ENCODE peak calls at places on chromosomes 2 and 18, in six cellular contexts. One of them, this sample, is unnamed.

GRCh38 chr2:77816618-77817017 is 294.4 kb upstream of the LRRTM4 start:
- DNase-seq in H1: no peak
- DNase-seq in IMR-90: no peak
- DNase-seq in neuronal stem cell: no peak
- DNase-seq in mesendoderm: no peak
- DNase-seq in H9: no peak
- DNase-seq in this sample: no peak

GRCh38 chr2:144942516-144943256 is 422.8 kb upstream of the ZEB2 start:
- DNase-seq in mesendoderm: no peak
- DNase-seq in H1: no peak
- DNase-seq in IMR-90: peak
- DNase-seq in neuronal stem cell: no peak
- DNase-seq in H9: no peak
- DNase-seq in this sample: peak

GRCh38 chr2:230075988-230076631 is 7.4 kb upstream of the SLC16A14 start:
- DNase-seq in H1: no peak
- DNase-seq in IMR-90: no peak
- DNase-seq in H9: no peak
- DNase-seq in mesendoderm: no peak
- DNase-seq in neuronal stem cell: no peak
- DNase-seq in this sample: no peak

GRCh38 chr18:51603111-51603510 is 405.6 kb upstream of the MEX3C start:
- DNase-seq in H9: no peak
- DNase-seq in H1: no peak
- DNase-seq in mesendoderm: peak
- DNase-seq in neuronal stem cell: no peak
- DNase-seq in IMR-90: no peak
- DNase-seq in this sample: no peak

GRCh38 chr2:203562283-203562682 is 27.2 kb upstream of the RAPH1 start:
- DNase-seq in mesendoderm: no peak
- DNase-seq in IMR-90: peak
- DNase-seq in neuronal stem cell: no peak
- DNase-seq in H9: no peak
- DNase-seq in H1: no peak
- DNase-seq in this sample: peak

GRCh38 chr2:165443524-165443923 is 26.0 kb upstream of the CSRNP3 start:
- DNase-seq in neuronal stem cell: no peak
- DNase-seq in H1: no peak
- DNase-seq in mesendoderm: peak
- DNase-seq in IMR-90: no peak
- DNase-seq in H9: no peak
- DNase-seq in this sample: no peak

GRCh38 chr18:42559292-42559691 is 556.2 kb downstream of the RIT2 start:
- DNase-seq in neuronal stem cell: no peak
- DNase-seq in IMR-90: no peak
- DNase-seq in mesendoderm: peak
- DNase-seq in H1: no peak
- DNase-seq in H9: no peak
- DNase-seq in this sample: no peak

GRCh38 chr2:218186355-218186766 is 19.6 kb upstream of the CXCR1 start:
- DNase-seq in neuronal stem cell: peak
- DNase-seq in IMR-90: peak
- DNase-seq in mesendoderm: peak
- DNase-seq in H9: peak
- DNase-seq in H1: peak
- DNase-seq in this sample: peak

GRCh38 chr2:240900141-240900860 is 4.3 kb upstream of the MAB21L4 start:
- DNase-seq in mesendoderm: no peak
- DNase-seq in neuronal stem cell: no peak
- DNase-seq in H9: no peak
- DNase-seq in H1: no peak
- DNase-seq in IMR-90: no peak
- DNase-seq in this sample: no peak

GRCh38 chr2:238509151-238509820 is 82.6 kb downstream of the ASB1 start:
- DNase-seq in mesendoderm: peak
- DNase-seq in H9: peak
- DNase-seq in IMR-90: peak
- DNase-seq in H1: peak
- DNase-seq in neuronal stem cell: peak
- DNase-seq in this sample: no peak

GRCh38 chr18:77131652-77132368 is 773 bp downstream of the MBP start:
- DNase-seq in neuronal stem cell: no peak
- DNase-seq in H9: no peak
- DNase-seq in H1: no peak
- DNase-seq in IMR-90: no peak
- DNase-seq in mesendoderm: no peak
- DNase-seq in this sample: peak

GRCh38 chr2:150911766-150912280 is 349.8 kb downstream of the RBM43 start:
- DNase-seq in H1: no peak
- DNase-seq in mesendoderm: peak
- DNase-seq in H9: peak
- DNase-seq in neuronal stem cell: no peak
- DNase-seq in IMR-90: peak
- DNase-seq in this sample: peak

GRCh38 chr2:65353046-65353445 is 79.4 kb downstream of the SPRED2 start:
- DNase-seq in H1: no peak
- DNase-seq in mesendoderm: peak
- DNase-seq in H9: peak
- DNase-seq in neuronal stem cell: no peak
- DNase-seq in IMR-90: no peak
- DNase-seq in this sample: no peak

GRCh38 chr2:137910641-137911040 is 53.6 kb upstream of the HNMT start:
- DNase-seq in neuronal stem cell: peak
- DNase-seq in H9: no peak
- DNase-seq in H1: no peak
- DNase-seq in mesendoderm: peak
- DNase-seq in IMR-90: peak
- DNase-seq in this sample: peak

GRCh38 chr2:57516740-57517340 is 529.8 kb upstream of the VRK2 start:
- DNase-seq in H9: no peak
- DNase-seq in neuronal stem cell: peak
- DNase-seq in IMR-90: peak
- DNase-seq in H1: no peak
- DNase-seq in mesendoderm: peak
- DNase-seq in this sample: peak

GRCh38 chr2:65471409-65471808 is 39.0 kb upstream of the SPRED2 start:
- DNase-seq in IMR-90: no peak
- DNase-seq in mesendoderm: no peak
- DNase-seq in H1: no peak
- DNase-seq in H9: no peak
- DNase-seq in neuronal stem cell: no peak
- DNase-seq in this sample: no peak

GRCh38 chr2:143029141-143029540 is 100.1 kb upstream of the ARHGAP15 start:
- DNase-seq in H9: no peak
- DNase-seq in mesendoderm: no peak
- DNase-seq in IMR-90: peak
- DNase-seq in H1: no peak
- DNase-seq in neuronal stem cell: no peak
- DNase-seq in this sample: no peak

GRCh38 chr2:201860541-201861154 is 54.3 kb downstream of the CDK15 start:
- DNase-seq in IMR-90: peak
- DNase-seq in neuronal stem cell: peak
- DNase-seq in mesendoderm: peak
- DNase-seq in H1: peak
- DNase-seq in H9: peak
- DNase-seq in this sample: peak

GRCh38 chr2:239881031-239881471 is 144.1 kb downstream of the NDUFA10 start:
- DNase-seq in mesendoderm: no peak
- DNase-seq in neuronal stem cell: no peak
- DNase-seq in H9: peak
- DNase-seq in IMR-90: no peak
- DNase-seq in H1: no peak
- DNase-seq in this sample: no peak

GRCh38 chr2:8535821-8536685 is 145.8 kb upstream of the ID2 start:
- DNase-seq in neuronal stem cell: no peak
- DNase-seq in H9: no peak
- DNase-seq in H1: no peak
- DNase-seq in IMR-90: no peak
- DNase-seq in mesendoderm: no peak
- DNase-seq in this sample: no peak

GRCh38 chr2:30932850-30933249 is 125.6 kb upstream of the CAPN13 start:
- DNase-seq in neuronal stem cell: no peak
- DNase-seq in IMR-90: no peak
- DNase-seq in H1: no peak
- DNase-seq in H9: no peak
- DNase-seq in mesendoderm: no peak
- DNase-seq in this sample: no peak

GRCh38 chr2:225400060-225400511 is 576 bp downstream of the NYAP2 start:
- DNase-seq in H9: peak
- DNase-seq in IMR-90: peak
- DNase-seq in neuronal stem cell: peak
- DNase-seq in H1: peak
- DNase-seq in mesendoderm: peak
- DNase-seq in this sample: peak

GRCh38 chr18:38262666-38263065 is 697.1 kb upstream of the CELF4 start:
- DNase-seq in IMR-90: no peak
- DNase-seq in H9: no peak
- DNase-seq in mesendoderm: no peak
- DNase-seq in neuronal stem cell: no peak
- DNase-seq in H1: no peak
- DNase-seq in this sample: no peak

GRCh38 chr2:27735263-27735904 is 36.1 kb upstream of the MRPL33 start:
- DNase-seq in mesendoderm: peak
- DNase-seq in neuronal stem cell: no peak
- DNase-seq in H9: peak
- DNase-seq in H1: peak
- DNase-seq in IMR-90: peak
- DNase-seq in this sample: peak

GRCh38 chr2:20496477-20496876 is 49.6 kb downstream of the RHOB start:
- DNase-seq in neuronal stem cell: no peak
- DNase-seq in H9: no peak
- DNase-seq in H1: no peak
- DNase-seq in IMR-90: no peak
- DNase-seq in mesendoderm: no peak
- DNase-seq in this sample: no peak

DNA sequence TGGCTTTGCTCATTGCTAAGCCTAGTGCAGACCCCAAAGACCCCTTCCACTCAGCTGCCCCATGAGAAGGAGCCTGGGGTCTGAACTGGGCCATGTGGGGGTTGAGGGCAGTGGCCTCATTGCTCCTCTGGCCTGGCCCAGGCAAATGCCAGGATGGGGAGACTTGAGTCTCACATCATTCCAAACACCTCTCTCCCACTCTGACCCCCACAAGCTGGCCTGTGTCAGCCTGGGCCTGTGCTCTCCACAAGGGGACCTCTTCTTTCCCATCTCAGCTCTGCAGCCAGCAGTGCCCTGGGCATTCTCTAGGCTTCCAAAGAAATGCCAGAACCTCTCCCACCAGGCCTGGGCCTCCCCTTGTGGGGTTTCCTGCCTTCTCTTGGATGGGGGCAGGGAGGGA is 45.8 kb upstream of the OTOF start:
- DNase-seq in IMR-90: no peak
- DNase-seq in neuronal stem cell: no peak
- DNase-seq in H1: no peak
- DNase-seq in H9: no peak
- DNase-seq in mesendoderm: no peak
- DNase-seq in this sample: no peak
- H2BK120ac ChIP-seq in IMR-90: no peak
- H2BK120ac ChIP-seq in neuronal stem cell: no peak
- H2BK120ac ChIP-seq in H1: no peak
- H2BK120ac ChIP-seq in H9: no peak
- H2BK120ac ChIP-seq in mesendoderm: no peak
- H2BK120ac ChIP-seq in this sample: no peak

DNA sequence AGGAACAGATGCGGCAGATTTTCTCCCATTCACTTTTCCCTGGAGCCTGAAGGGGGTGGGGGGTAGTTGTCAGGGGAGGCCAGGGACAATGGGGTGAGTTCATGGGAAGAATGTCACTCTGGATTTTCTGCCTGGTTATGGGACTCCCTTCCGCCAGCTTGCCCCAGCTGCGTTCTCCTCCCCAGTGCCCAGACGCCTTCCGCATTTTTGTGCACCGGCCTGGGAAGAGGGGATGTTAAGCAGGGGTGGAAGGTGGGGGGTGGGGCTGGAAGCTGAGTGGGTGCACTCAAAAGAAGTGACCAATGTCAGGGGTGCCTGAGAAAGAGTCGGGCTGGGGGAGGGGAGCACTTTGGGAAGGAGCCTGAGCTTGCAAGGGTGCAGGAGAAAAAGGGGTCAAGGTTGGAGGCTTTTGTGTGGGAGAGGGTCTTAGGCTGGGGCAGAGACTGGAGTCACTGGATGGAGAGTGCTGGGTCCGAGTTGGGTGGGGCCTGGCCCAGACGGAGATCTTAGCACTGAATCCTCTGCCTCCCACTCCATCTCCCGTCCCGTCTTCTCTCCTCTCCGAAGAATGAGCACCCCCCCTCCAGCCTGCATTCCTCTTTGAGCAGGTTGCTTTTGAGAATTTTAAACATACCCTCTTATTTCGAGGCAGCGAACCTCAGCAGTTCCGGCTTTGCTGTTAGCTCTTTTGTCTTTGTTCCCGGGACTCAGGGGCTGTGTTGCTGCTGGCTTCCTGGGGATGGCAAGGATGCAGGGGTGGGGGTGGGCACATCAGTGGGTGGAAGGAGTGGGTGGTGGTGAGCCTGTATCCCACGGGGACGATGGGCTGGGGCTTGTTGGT is 2.7 kb downstream of the IGFBP2 start:
- DNase-seq in H1: no peak
- DNase-seq in neuronal stem cell: peak
- DNase-seq in mesendoderm: peak
- DNase-seq in IMR-90: no peak
- DNase-seq in H9: peak
- DNase-seq in this sample: peak
- H2BK120ac ChIP-seq in H1: no peak
- H2BK120ac ChIP-seq in neuronal stem cell: peak
- H2BK120ac ChIP-seq in mesendoderm: no peak
- H2BK120ac ChIP-seq in IMR-90: no peak
- H2BK120ac ChIP-seq in H9: no peak
- H2BK120ac ChIP-seq in this sample: no peak

DNA sequence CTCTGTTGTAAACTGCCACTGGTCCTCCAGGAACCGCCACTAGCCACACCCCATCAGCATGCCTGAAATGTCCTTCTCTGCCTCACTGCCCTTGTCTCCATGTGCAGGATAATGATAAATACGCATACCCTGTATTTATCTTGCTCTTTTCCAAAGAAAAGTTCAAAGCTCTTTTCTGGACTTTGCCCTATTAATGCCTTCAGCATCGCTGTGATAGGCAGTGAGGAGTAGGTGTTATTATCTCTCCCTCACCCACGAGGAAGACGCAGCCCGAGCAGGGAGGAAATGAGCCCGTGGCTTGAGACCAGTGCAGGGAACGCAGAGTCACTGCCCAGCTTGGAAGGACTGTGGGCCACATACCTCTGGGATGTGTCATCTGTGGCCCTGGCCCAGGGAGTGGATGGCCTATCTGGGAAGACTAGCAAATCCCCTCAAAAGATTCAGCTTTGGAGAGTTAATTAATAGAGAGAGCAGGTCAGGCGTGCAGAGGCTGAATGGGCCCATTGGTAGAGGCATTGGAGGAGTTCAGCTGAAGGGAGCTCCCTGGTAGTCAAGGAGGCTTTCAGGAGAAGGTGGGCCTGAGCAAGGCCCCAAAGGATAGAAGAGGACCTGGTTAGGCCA is 39.5 kb upstream of the MCFD2 start:
- DNase-seq in neuronal stem cell: peak
- DNase-seq in IMR-90: peak
- DNase-seq in H9: peak
- DNase-seq in H1: no peak
- DNase-seq in mesendoderm: peak
- DNase-seq in this sample: peak
- H2BK120ac ChIP-seq in neuronal stem cell: peak
- H2BK120ac ChIP-seq in IMR-90: peak
- H2BK120ac ChIP-seq in H9: no peak
- H2BK120ac ChIP-seq in H1: no peak
- H2BK120ac ChIP-seq in mesendoderm: no peak
- H2BK120ac ChIP-seq in this sample: peak

GRCh38 chr18:49006641-49007136 is 55.9 kb upstream of the SMAD7 start:
- DNase-seq in neuronal stem cell: no peak
- DNase-seq in H1: no peak
- DNase-seq in H9: no peak
- DNase-seq in IMR-90: no peak
- DNase-seq in mesendoderm: no peak
- DNase-seq in this sample: no peak
- H2BK120ac ChIP-seq in neuronal stem cell: no peak
- H2BK120ac ChIP-seq in H1: no peak
- H2BK120ac ChIP-seq in H9: no peak
- H2BK120ac ChIP-seq in IMR-90: no peak
- H2BK120ac ChIP-seq in mesendoderm: no peak
- H2BK120ac ChIP-seq in this sample: no peak